ENCODE peak calls at places on chromosomes 11 and 22, in nine cellular contexts. N, O, J, X, Q, V, D, B and I are unnamed samples.
A peak's percentile ranks its signal among the peaks of the same experiment; 100 is the strongest.

GRCh38 chr11:78037056-78037455 is 14.0 kb upstream of the KCTD14 start:
- DNase-seq in N (no peak), O (peak; percentile 91), J (no peak), X (no peak), Q (no peak), V (no peak), D (no peak), B (no peak), I (no peak)

GRCh38 chr22:50739894-50740293 is 1.9 kb downstream of the ACR start:
- DNase-seq in N (no peak), O (no peak), J (no peak), X (no peak), Q (no peak), V (no peak), D (no peak), B (no peak), I (peak; percentile 21)

GRCh38 chr11:16609769-16610168 is 128.7 kb upstream of the C11orf58 start:
- DNase-seq in N (no peak), O (no peak), J (no peak), X (no peak), Q (no peak), V (no peak), D (no peak), B (no peak), I (no peak)

GRCh38 chr11:110373061-110373702 is 56.6 kb upstream of the FDX1 start:
- DNase-seq in N (no peak), O (no peak), J (no peak), X (peak; percentile 31), Q (peak; percentile 82), V (no peak), D (peak; percentile 53), B (no peak), I (no peak)

GRCh38 chr11:9799901-9800300 is 136.0 kb downstream of the SWAP70 start:
- DNase-seq in N (no peak), O (no peak), J (no peak), X (no peak), Q (peak; percentile 53), V (no peak), D (no peak), B (no peak), I (no peak)

GRCh38 chr22:43007519-43008102 is 7.3 kb downstream of the PACSIN2 start:
- DNase-seq in N (no peak), O (no peak), J (no peak), X (no peak), Q (peak; percentile 86), V (no peak), D (peak; percentile 67), B (no peak), I (no peak)

GRCh38 chr22:27754247-27754887 is 47.2 kb downstream of the MN1 start:
- DNase-seq in N (no peak), O (no peak), J (no peak), X (no peak), Q (peak; percentile 65), V (no peak), D (no peak), B (no peak), I (no peak)

GRCh38 chr11:79308429-79308828 is 132.4 kb downstream of the TENM4 start:
- DNase-seq in N (no peak), O (no peak), J (no peak), X (no peak), Q (no peak), V (no peak), D (no peak), B (no peak), I (no peak)

GRCh38 chr11:72676874-72677341 is 2.7 kb upstream of the PDE2A start:
- DNase-seq in N (peak; percentile 60), O (peak; percentile 61), J (peak; percentile 78), X (peak; percentile 32), Q (peak; percentile 73), V (no peak), D (peak; percentile 48), B (peak; percentile 94), I (peak; percentile 90)

GRCh38 chr11:66411323-66411722 is 9.5 kb upstream of the NPAS4 start:
- DNase-seq in N (no peak), O (no peak), J (peak; percentile 5), X (no peak), Q (no peak), V (no peak), D (no peak), B (no peak), I (no peak)

GRCh38 chr11:110473666-110474065 is 43.9 kb downstream of the FDX1 start:
- DNase-seq in N (no peak), O (no peak), J (no peak), X (no peak), Q (peak; percentile 22), V (no peak), D (no peak), B (no peak), I (no peak)

GRCh38 chr11:117909611-117910382 is 19.4 kb downstream of the TMPRSS13 start:
- DNase-seq in N (no peak), O (peak; percentile 39), J (no peak), X (no peak), Q (no peak), V (no peak), D (no peak), B (no peak), I (no peak)

GRCh38 chr11:115069599-115069998 is 391.3 kb downstream of the NXPE2 start:
- DNase-seq in N (no peak), O (no peak), J (no peak), X (no peak), Q (no peak), V (no peak), D (no peak), B (no peak), I (no peak)

GRCh38 chr11:115080923-115081322 is 402.6 kb downstream of the NXPE2 start:
- DNase-seq in N (no peak), O (no peak), J (no peak), X (no peak), Q (no peak), V (no peak), D (no peak), B (no peak), I (no peak)

GRCh38 chr11:115078461-115079438 is 400.4 kb downstream of the NXPE2 start:
- DNase-seq in N (no peak), O (no peak), J (no peak), X (no peak), Q (no peak), V (no peak), D (no peak), B (no peak), I (no peak)

DNA sequence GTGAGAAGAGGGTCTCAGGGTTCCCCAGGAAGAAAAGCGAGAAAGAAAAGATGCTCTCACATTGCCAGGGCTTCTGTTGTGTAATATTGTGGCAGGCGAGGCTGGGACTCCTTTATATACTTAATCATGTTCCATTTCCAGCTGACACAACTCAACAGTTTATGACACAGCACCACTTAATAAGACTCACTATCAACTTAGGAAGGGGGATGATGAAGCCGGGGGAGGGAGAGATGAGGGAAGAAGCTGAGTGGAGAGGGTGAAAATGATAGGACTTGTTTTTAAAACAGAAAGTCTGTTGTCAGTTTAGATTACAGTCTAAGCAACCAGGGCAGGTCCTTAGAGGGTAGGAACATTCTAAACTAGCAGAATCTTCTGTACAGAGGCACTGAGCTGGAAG is 397.0 kb downstream of the NXPE2 start:
- DNase-seq in N (no peak), O (no peak), J (no peak), X (no peak), Q (no peak), V (no peak), D (no peak), B (no peak), I (no peak)
- H3K27ac ChIP-seq in N (no peak overlapping the region), O (no peak overlapping the region), J (no peak overlapping the region), X (no peak overlapping the region), Q (no peak overlapping the region), V (no peak overlapping the region), D (no peak overlapping the region), B (no peak overlapping the region), I (no peak overlapping the region)

DNA sequence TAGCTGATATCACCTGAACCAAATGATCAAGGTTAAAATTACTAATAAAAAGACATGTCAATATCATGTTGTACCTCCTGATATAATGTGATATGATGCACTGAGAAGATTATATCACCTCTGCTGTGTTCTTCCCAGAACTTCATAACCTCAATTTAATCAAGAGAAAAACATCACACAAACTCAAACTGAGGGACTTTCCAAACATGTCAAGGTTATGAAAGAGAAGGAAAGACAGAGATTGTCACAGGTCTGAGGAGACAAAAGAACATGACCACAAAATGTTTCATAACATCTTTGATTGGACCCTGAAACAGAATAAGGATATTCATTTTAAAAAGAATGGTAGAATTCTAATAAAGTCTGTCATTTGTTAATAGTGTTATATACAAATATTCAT is 43.0 kb upstream of the CFAP300 start:
- DNase-seq in N (no peak), O (no peak), J (no peak), X (no peak), Q (no peak), V (no peak), D (no peak), B (no peak), I (no peak)
- H3K27ac ChIP-seq in N (no peak overlapping the region), O (no peak overlapping the region), J (no peak overlapping the region), X (no peak overlapping the region), Q (no peak overlapping the region), V (no peak overlapping the region), D (no peak overlapping the region), B (no peak overlapping the region), I (no peak overlapping the region)

GRCh38 chr22:46241397-46242007 is 8.6 kb downstream of the CDPF1 start:
- DNase-seq in N (no peak), O (no peak), J (no peak), X (no peak), Q (no peak), V (no peak), D (no peak), B (no peak), I (no peak)

GRCh38 chr22:46240917-46241316 is 9.2 kb downstream of the CDPF1 start:
- DNase-seq in N (no peak), O (peak; percentile 72), J (no peak), X (no peak), Q (no peak), V (no peak), D (no peak), B (no peak), I (no peak)

GRCh38 chr22:46240073-46240472 is 10.0 kb downstream of the CDPF1 start:
- DNase-seq in N (no peak), O (no peak), J (no peak), X (no peak), Q (no peak), V (no peak), D (no peak), B (no peak), I (no peak)

GRCh38 chr22:46239261-46240048 is 10.6 kb downstream of the CDPF1 start:
- DNase-seq in N (no peak), O (no peak), J (no peak), X (no peak), Q (no peak), V (no peak), D (no peak), B (no peak), I (no peak)

DNA sequence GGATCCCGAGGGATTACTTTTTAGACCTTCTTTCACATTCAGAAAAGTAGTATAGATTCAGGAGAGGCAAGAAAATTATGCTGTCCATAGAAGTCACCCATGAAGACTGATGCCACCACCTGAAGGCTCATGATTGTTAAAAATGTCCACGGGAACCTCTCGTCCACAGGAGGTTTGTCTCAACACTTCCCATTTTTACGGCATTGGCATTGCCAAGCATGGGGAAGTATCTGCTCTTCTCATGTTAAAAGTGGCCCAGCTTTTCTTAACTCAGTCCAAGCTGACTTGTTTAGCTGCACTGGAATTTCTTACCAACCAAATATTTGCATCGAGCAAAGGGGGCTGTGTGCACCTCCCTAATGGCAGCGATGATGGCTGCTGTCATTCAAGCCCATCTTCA is 9.6 kb downstream of the CDPF1 start:
- DNase-seq in N (no peak), O (no peak), J (no peak), X (no peak), Q (no peak), V (no peak), D (no peak), B (no peak), I (no peak)
- H3K27ac ChIP-seq in N (no peak overlapping the region), O (peak overlapping the region; percentile 70), J (no peak overlapping the region), X (no peak overlapping the region), Q (no peak overlapping the region), V (no peak overlapping the region), D (no peak overlapping the region), B (no peak overlapping the region), I (no peak overlapping the region)

GRCh38 chr11:35138606-35138948 is 394 bp upstream of the CD44 start:
- DNase-seq in N (no peak), O (no peak), J (no peak), X (no peak), Q (no peak), V (no peak), D (no peak), B (peak; percentile 39), I (no peak)
- H3K27ac ChIP-seq in N (peak overlapping the region; percentile 97), O (peak overlapping the region; percentile 65), J (peak overlapping the region; percentile 95), X (peak overlapping the region; percentile 98), Q (peak overlapping the region; percentile 97), V (peak overlapping the region; percentile 100), D (no peak overlapping the region), B (no peak overlapping the region), I (peak overlapping the region; percentile 96)